ENCODE peak calls at places on chromosomes 6 and 20, in seven cellular contexts. P is pancreas; R is GM23248; Z is lower lobe of right lung; H is Peyer's patch; V is mesendoderm; S is naive thymus-derived CD4-positive, alpha-beta T cell. J is an unnamed sample.

GRCh38 chr6:110784610-110784979 is 30.7 kb downstream of the CDK19 start:
- DNase-seq in Z (no peak), S (no peak), V (no peak), P (no peak), H (no peak), R (no peak), J (no peak)

GRCh38 chr20:21571841-21572690 is 58.2 kb upstream of the NKX2-2 start:
- DNase-seq in S (no peak), R (peak; percentile 37), H (peak; percentile 50), V (peak; percentile 20), Z (no peak), P (no peak), J (peak; percentile 18)

GRCh38 chr6:85677243-85677956 is 34.7 kb upstream of the SYNCRIP start:
- DNase-seq in S (no peak), Z (no peak), P (no peak), R (peak; percentile 47), V (no peak), H (no peak), J (peak; percentile 2)

GRCh38 chr6:62285612-62286469 is at the start of gene KHDRBS2:
- DNase-seq in S (no peak), V (peak; percentile 96), H (peak; percentile 94), P (peak; percentile 85), R (peak; percentile 3), Z (peak; percentile 91), J (peak; percentile 82)

GRCh38 chr6:8219352-8219943 is 117.1 kb upstream of the EEF1E1 start:
- DNase-seq in H (peak; percentile 63), R (peak; percentile 70), Z (no peak), V (peak; percentile 57), S (peak; percentile 21), P (no peak), J (no peak)

GRCh38 chr6:135170849-135171248 is 10.3 kb upstream of the MYB start:
- DNase-seq in V (no peak), S (no peak), R (peak; percentile 2), H (no peak), P (no peak), Z (no peak), J (no peak)

GRCh38 chr6:84882768-84883766 is 118.7 kb upstream of the TBX18 start:
- DNase-seq in Z (no peak), V (no peak), S (no peak), R (peak; percentile 6), H (no peak), P (no peak), J (no peak)

GRCh38 chr20:57944988-57945387 is 235.2 kb upstream of the PMEPA1 start:
- DNase-seq in H (no peak), V (no peak), R (no peak), Z (no peak), S (no peak), P (no peak), J (no peak)

GRCh38 chr20:17471606-17472187 is 59.5 kb downstream of the BFSP1 start:
- DNase-seq in R (no peak), H (no peak), V (no peak), S (no peak), P (no peak), Z (no peak), J (no peak)

GRCh38 chr6:96022225-96022624 is 6.5 kb downstream of the FUT9 start:
- DNase-seq in Z (no peak), S (no peak), H (no peak), R (no peak), P (no peak), V (no peak), J (no peak)

GRCh38 chr20:62305765-62306431 is 3.1 kb downstream of the ADRM1 start:
- DNase-seq in V (no peak), R (no peak), H (no peak), S (no peak), P (peak; percentile 46), Z (no peak), J (no peak)

GRCh38 chr6:10558575-10558974 is 37.4 kb downstream of the GCNT2 start:
- DNase-seq in P (no peak), R (no peak), S (no peak), Z (no peak), H (peak; percentile 65), V (peak; percentile 76), J (no peak)

GRCh38 chr6:44263357-44264100 is 1.8 kb downstream of the NFKBIE start:
- DNase-seq in Z (no peak), R (no peak), P (no peak), H (no peak), S (peak; percentile 42), V (no peak), J (no peak)

GRCh38 chr6:162371133-162371532 is 356.4 kb downstream of the PRKN start:
- DNase-seq in S (no peak), H (no peak), P (no peak), Z (no peak), V (no peak), R (peak; percentile 13), J (no peak)

GRCh38 chr6:162372092-162372491 is 355.5 kb downstream of the PRKN start:
- DNase-seq in S (no peak), Z (no peak), H (no peak), P (no peak), V (no peak), R (no peak), J (no peak)

GRCh38 chr6:162369091-162369490 is 358.5 kb downstream of the PRKN start:
- DNase-seq in S (no peak), R (no peak), P (no peak), Z (no peak), V (no peak), H (no peak), J (no peak)

GRCh38 chr6:162373868-162374267 is 353.7 kb downstream of the PRKN start:
- DNase-seq in R (no peak), S (no peak), P (no peak), Z (no peak), H (no peak), V (no peak), J (no peak)

GRCh38 chr6:162373192-162373591 is 354.4 kb downstream of the PRKN start:
- DNase-seq in V (no peak), R (no peak), S (no peak), Z (no peak), P (no peak), H (no peak), J (no peak)
- H3K27ac ChIP-seq in V (no peak overlapping the region), R (no peak overlapping the region), S (no peak overlapping the region), Z (no peak overlapping the region), P (peak overlapping the region; percentile 56), H (no peak overlapping the region), J (no peak overlapping the region)

GRCh38 chr20:52416959-52417358 is 225.4 kb upstream of the ZFP64 start:
- DNase-seq in R (no peak), P (no peak), V (no peak), S (no peak), Z (no peak), H (no peak), J (no peak)
- H3K27ac ChIP-seq in R (no peak overlapping the region), P (no peak overlapping the region), V (no peak overlapping the region), S (no peak overlapping the region), Z (no peak overlapping the region), H (no peak overlapping the region), J (no peak overlapping the region)

GRCh38 chr20:4483961-4484360 is 237.7 kb upstream of the PRND start:
- DNase-seq in H (no peak), R (no peak), V (no peak), P (no peak), Z (no peak), S (no peak), J (no peak)

GRCh38 chr20:4480104-4480503 is 241.6 kb upstream of the PRND start:
- DNase-seq in V (no peak), S (no peak), H (no peak), Z (no peak), R (no peak), P (no peak), J (no peak)

GRCh38 chr20:4484431-4485057 is 237.2 kb upstream of the PRND start:
- DNase-seq in V (peak; percentile 38), R (no peak), Z (no peak), P (no peak), H (no peak), S (no peak), J (no peak)

GRCh38 chr20:4483481-4483880 is 238.2 kb upstream of the PRND start:
- DNase-seq in P (no peak), H (no peak), Z (no peak), S (no peak), V (no peak), R (peak; percentile 79), J (no peak)

GRCh38 chr20:4482378-4482777 is 239.3 kb upstream of the PRND start:
- DNase-seq in R (no peak), Z (no peak), S (no peak), H (no peak), V (no peak), P (no peak), J (no peak)
- H3K27ac ChIP-seq in R (no peak overlapping the region), Z (no peak overlapping the region), S (no peak overlapping the region), H (no peak overlapping the region), V (no peak overlapping the region), P (no peak overlapping the region), J (no peak overlapping the region)

GRCh38 chr6:13478525-13478962 is 8.9 kb downstream of the GFOD1 start:
- DNase-seq in H (no peak), R (no peak), Z (no peak), P (no peak), S (no peak), V (no peak), J (no peak)
- H3K27ac ChIP-seq in H (no peak overlapping the region), R (no peak overlapping the region), Z (no peak overlapping the region), P (no peak overlapping the region), S (no peak overlapping the region), V (no peak overlapping the region), J (no peak overlapping the region)

GRCh38 chr6:148746363-148747144 is at the start of gene UST:
- DNase-seq in R (peak; percentile 96), V (peak; percentile 97), H (peak; percentile 89), S (peak; percentile 31), Z (peak; percentile 87), P (peak; percentile 80), J (peak; percentile 60)

GRCh38 chr6:148747145-148747492 is 289 bp downstream of the UST start:
- DNase-seq in P (peak; percentile 71), V (no peak), H (peak; percentile 68), R (peak; percentile 82), Z (peak; percentile 70), S (no peak), J (peak; percentile 56)

GRCh38 chr6:148749678-148750077 is 2.8 kb downstream of the UST start:
- DNase-seq in H (no peak), Z (no peak), P (no peak), S (no peak), V (no peak), R (no peak), J (no peak)

GRCh38 chr6:148745926-148746325 is 904 bp upstream of the UST start:
- DNase-seq in R (peak; percentile 55), Z (no peak), S (no peak), H (no peak), P (no peak), V (no peak), J (no peak)

DNA sequence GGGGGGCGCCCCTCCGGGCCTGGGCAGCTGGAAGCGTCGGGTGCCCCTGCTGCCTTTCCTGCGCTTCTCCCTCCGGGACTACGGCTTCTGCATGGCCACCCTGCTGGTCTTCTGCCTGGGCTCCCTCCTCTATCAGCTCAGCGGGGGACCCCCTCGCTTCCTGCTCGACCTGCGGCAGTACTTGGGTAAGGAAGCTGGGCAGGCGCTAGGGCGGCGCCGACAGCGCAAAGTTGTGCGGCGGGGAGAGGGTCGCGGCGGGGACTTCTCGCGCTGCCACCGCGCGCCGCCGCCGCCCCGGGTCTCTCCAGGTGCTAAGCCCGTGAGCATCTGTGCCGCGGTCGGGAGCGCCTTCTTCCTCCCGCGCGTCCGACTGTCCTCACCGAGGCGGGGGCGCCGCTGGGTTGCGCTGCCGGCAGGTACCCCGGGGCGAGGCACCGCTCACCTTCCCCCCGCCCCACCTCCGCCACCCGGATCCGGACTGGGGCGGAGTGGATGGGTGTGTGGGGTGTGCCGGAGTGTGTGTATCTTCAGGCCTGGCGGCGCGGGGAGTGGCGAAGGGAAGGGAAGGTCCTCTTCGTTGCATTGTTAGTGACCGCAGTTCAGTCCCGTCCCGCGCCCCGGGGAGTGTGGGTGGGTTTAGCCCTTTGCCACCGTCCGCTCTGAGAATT is 797 bp downstream of the UST start:
- DNase-seq in P (peak; percentile 53), S (peak; percentile 23), Z (peak; percentile 76), R (peak; percentile 77), H (peak; percentile 83), V (peak; percentile 87), J (peak; percentile 54)
- H3K27ac ChIP-seq in P (peak overlapping the region; percentile 86), S (no peak overlapping the region), Z (peak overlapping the region; percentile 75), R (peak overlapping the region; percentile 79), H (peak overlapping the region; percentile 94), V (peak overlapping the region; percentile 75), J (peak overlapping the region; percentile 58)